ENCODE peak calls at places on chromosomes 13 and 19, in four cellular contexts. One of them, this sample, is unnamed.

GRCh38 chr19:46654621-46655152 is 6.3 kb downstream of the DACT3 start:
- DNase-seq in right cardiac atrium: peak; percentile 47
- DNase-seq in GM20000: no peak
- DNase-seq in HTR-8/SVneo: no peak
- DNase-seq in this sample: no peak

GRCh38 chr13:39039033-39039432 is 777 bp downstream of the NHLRC3 start:
- DNase-seq in GM20000: no peak
- DNase-seq in HTR-8/SVneo: no peak
- DNase-seq in right cardiac atrium: no peak
- DNase-seq in this sample: no peak

GRCh38 chr13:82797876-82798275 is 1084.4 kb downstream of the SLITRK1 start:
- DNase-seq in HTR-8/SVneo: no peak
- DNase-seq in right cardiac atrium: no peak
- DNase-seq in GM20000: no peak
- DNase-seq in this sample: no peak

GRCh38 chr19:34269968-34270621 is 15.7 kb downstream of the GARRE1 start:
- DNase-seq in right cardiac atrium: peak; percentile 70
- DNase-seq in GM20000: peak; percentile 66
- DNase-seq in HTR-8/SVneo: peak; percentile 45
- DNase-seq in this sample: peak; percentile 53

GRCh38 chr13:112248909-112249592 is 127.1 kb upstream of the SPACA7 start:
- DNase-seq in GM20000: no peak
- DNase-seq in HTR-8/SVneo: no peak
- DNase-seq in right cardiac atrium: no peak
- DNase-seq in this sample: no peak

GRCh38 chr13:92321174-92321573 is 905.4 kb upstream of the GPC6 start:
- DNase-seq in HTR-8/SVneo: no peak
- DNase-seq in GM20000: no peak
- DNase-seq in right cardiac atrium: no peak
- DNase-seq in this sample: no peak

GRCh38 chr19:14149509-14149994 is 13.2 kb upstream of the ASF1B start:
- DNase-seq in HTR-8/SVneo: no peak
- DNase-seq in GM20000: peak; percentile 65
- DNase-seq in right cardiac atrium: peak; percentile 91
- DNase-seq in this sample: no peak

GRCh38 chr19:852136-853013 is at the start of gene ELANE:
- DNase-seq in HTR-8/SVneo: no peak
- DNase-seq in right cardiac atrium: no peak
- DNase-seq in GM20000: no peak
- DNase-seq in this sample: no peak

GRCh38 chr13:80695841-80696240 is 354.9 kb upstream of the SPRY2 start:
- DNase-seq in GM20000: no peak
- DNase-seq in HTR-8/SVneo: no peak
- DNase-seq in right cardiac atrium: no peak
- DNase-seq in this sample: no peak

GRCh38 chr13:25069911-25070310 is 26.0 kb upstream of the PABPC3 start:
- DNase-seq in HTR-8/SVneo: no peak
- DNase-seq in right cardiac atrium: no peak
- DNase-seq in GM20000: no peak
- DNase-seq in this sample: no peak

GRCh38 chr19:36041831-36042230 is 9.2 kb upstream of the CLIP3 start:
- DNase-seq in GM20000: no peak
- DNase-seq in HTR-8/SVneo: peak; percentile 30
- DNase-seq in right cardiac atrium: no peak
- DNase-seq in this sample: no peak

GRCh38 chr19:1170938-1171754 is 2.9 kb downstream of the SBNO2 start:
- DNase-seq in GM20000: no peak
- DNase-seq in right cardiac atrium: peak; percentile 37
- DNase-seq in HTR-8/SVneo: no peak
- DNase-seq in this sample: no peak

GRCh38 chr13:113792821-113793717 is 34.0 kb downstream of the TMEM255B start:
- DNase-seq in GM20000: no peak
- DNase-seq in right cardiac atrium: no peak
- DNase-seq in HTR-8/SVneo: no peak
- DNase-seq in this sample: no peak

GRCh38 chr13:89969996-89970709 is 1377.3 kb upstream of the MIR17HG start:
- DNase-seq in GM20000: no peak
- DNase-seq in right cardiac atrium: no peak
- DNase-seq in HTR-8/SVneo: no peak
- DNase-seq in this sample: no peak

GRCh38 chr13:88068975-88069374 is 397.8 kb downstream of the SLITRK5 start:
- DNase-seq in HTR-8/SVneo: no peak
- DNase-seq in GM20000: no peak
- DNase-seq in right cardiac atrium: no peak
- DNase-seq in this sample: no peak

GRCh38 chr13:106619688-106620555 is 52.0 kb upstream of the ARGLU1 start:
- DNase-seq in HTR-8/SVneo: peak; percentile 46
- DNase-seq in right cardiac atrium: no peak
- DNase-seq in GM20000: peak; percentile 62
- DNase-seq in this sample: peak; percentile 53

GRCh38 chr13:91785435-91786137 is 387.2 kb downstream of the GPC5 start:
- DNase-seq in right cardiac atrium: no peak
- DNase-seq in HTR-8/SVneo: no peak
- DNase-seq in GM20000: peak; percentile 4
- DNase-seq in this sample: no peak